ENCODE peak calls at places on chromosome 3, in nine cellular contexts. One of them, this sample, is unnamed.

GRCh38 chr3:138933068-138933668 is 13.8 kb downstream of the FOXL2 start:
- DNase-seq in breast epithelium: no peak
- DNase-seq in mesendoderm: peak; percentile 36
- DNase-seq in left ventricle myocardium superior: no peak
- DNase-seq in posterior vena cava: peak; percentile 17
- DNase-seq in brain microvascular endothelial cell: no peak
- DNase-seq in heart left ventricle: no peak
- DNase-seq in HT1080: no peak
- DNase-seq in testis: no peak
- DNase-seq in this sample: no peak

GRCh38 chr3:88712552-88712951 is 394.9 kb upstream of the EPHA3 start:
- DNase-seq in heart left ventricle: no peak
- DNase-seq in mesendoderm: no peak
- DNase-seq in HT1080: no peak
- DNase-seq in brain microvascular endothelial cell: no peak
- DNase-seq in testis: no peak
- DNase-seq in breast epithelium: no peak
- DNase-seq in posterior vena cava: peak; percentile 18
- DNase-seq in left ventricle myocardium superior: no peak
- DNase-seq in this sample: no peak

GRCh38 chr3:35524851-35525250 is 114.5 kb upstream of the ARPP21 start:
- DNase-seq in heart left ventricle: no peak
- DNase-seq in left ventricle myocardium superior: no peak
- DNase-seq in HT1080: no peak
- DNase-seq in posterior vena cava: no peak
- DNase-seq in mesendoderm: no peak
- DNase-seq in testis: no peak
- DNase-seq in brain microvascular endothelial cell: peak; percentile 29
- DNase-seq in breast epithelium: no peak
- DNase-seq in this sample: no peak

GRCh38 chr3:22887664-22888291 is 315.3 kb upstream of the UBE2E2 start:
- DNase-seq in left ventricle myocardium superior: no peak
- DNase-seq in mesendoderm: peak; percentile 56
- DNase-seq in brain microvascular endothelial cell: peak; percentile 45
- DNase-seq in posterior vena cava: no peak
- DNase-seq in testis: peak; percentile 42
- DNase-seq in HT1080: no peak
- DNase-seq in breast epithelium: no peak
- DNase-seq in heart left ventricle: no peak
- DNase-seq in this sample: peak; percentile 56

GRCh38 chr3:101926594-101927105 is 77.3 kb downstream of the NFKBIZ start:
- DNase-seq in HT1080: peak; percentile 96
- DNase-seq in testis: no peak
- DNase-seq in heart left ventricle: no peak
- DNase-seq in mesendoderm: no peak
- DNase-seq in left ventricle myocardium superior: no peak
- DNase-seq in posterior vena cava: no peak
- DNase-seq in brain microvascular endothelial cell: no peak
- DNase-seq in breast epithelium: peak; percentile 55
- DNase-seq in this sample: no peak

GRCh38 chr3:33437556-33438283 is 2.5 kb downstream of the UBP1 start:
- DNase-seq in breast epithelium: no peak
- DNase-seq in heart left ventricle: peak; percentile 39
- DNase-seq in left ventricle myocardium superior: no peak
- DNase-seq in posterior vena cava: no peak
- DNase-seq in mesendoderm: peak; percentile 73
- DNase-seq in testis: peak; percentile 43
- DNase-seq in brain microvascular endothelial cell: peak; percentile 80
- DNase-seq in HT1080: peak; percentile 51
- DNase-seq in this sample: peak; percentile 65

GRCh38 chr3:39189648-39190269 is 2.6 kb downstream of the XIRP1 start:
- DNase-seq in left ventricle myocardium superior: peak; percentile 64
- DNase-seq in brain microvascular endothelial cell: peak; percentile 54
- DNase-seq in testis: peak; percentile 59
- DNase-seq in HT1080: peak; percentile 63
- DNase-seq in breast epithelium: peak; percentile 65
- DNase-seq in mesendoderm: peak; percentile 89
- DNase-seq in posterior vena cava: no peak
- DNase-seq in heart left ventricle: peak; percentile 80
- DNase-seq in this sample: peak; percentile 91

GRCh38 chr3:19025441-19025840 is 122.9 kb upstream of the KCNH8 start:
- DNase-seq in posterior vena cava: no peak
- DNase-seq in testis: no peak
- DNase-seq in left ventricle myocardium superior: no peak
- DNase-seq in brain microvascular endothelial cell: no peak
- DNase-seq in heart left ventricle: no peak
- DNase-seq in breast epithelium: no peak
- DNase-seq in mesendoderm: no peak
- DNase-seq in HT1080: no peak
- DNase-seq in this sample: no peak

GRCh38 chr3:169562988-169563774 is 100.3 kb downstream of the MECOM start:
- DNase-seq in testis: no peak
- DNase-seq in heart left ventricle: no peak
- DNase-seq in brain microvascular endothelial cell: no peak
- DNase-seq in HT1080: no peak
- DNase-seq in mesendoderm: peak; percentile 34
- DNase-seq in posterior vena cava: no peak
- DNase-seq in breast epithelium: no peak
- DNase-seq in left ventricle myocardium superior: no peak
- DNase-seq in this sample: no peak

GRCh38 chr3:18111702-18112311 is 313.3 kb downstream of the SATB1 start:
- DNase-seq in testis: no peak
- DNase-seq in mesendoderm: no peak
- DNase-seq in left ventricle myocardium superior: peak; percentile 25
- DNase-seq in HT1080: peak; percentile 71
- DNase-seq in heart left ventricle: no peak
- DNase-seq in brain microvascular endothelial cell: no peak
- DNase-seq in breast epithelium: no peak
- DNase-seq in posterior vena cava: no peak
- DNase-seq in this sample: no peak

GRCh38 chr3:49902511-49903345 is 945 bp downstream of the MST1R start:
- DNase-seq in posterior vena cava: no peak
- DNase-seq in heart left ventricle: no peak
- DNase-seq in brain microvascular endothelial cell: no peak
- DNase-seq in mesendoderm: no peak
- DNase-seq in left ventricle myocardium superior: no peak
- DNase-seq in HT1080: no peak
- DNase-seq in breast epithelium: no peak
- DNase-seq in testis: no peak
- DNase-seq in this sample: no peak

GRCh38 chr3:189267981-189268613 is 96.3 kb downstream of the TPRG1 start:
- DNase-seq in heart left ventricle: no peak
- DNase-seq in breast epithelium: no peak
- DNase-seq in HT1080: peak; percentile 53
- DNase-seq in brain microvascular endothelial cell: no peak
- DNase-seq in mesendoderm: peak; percentile 87
- DNase-seq in testis: no peak
- DNase-seq in left ventricle myocardium superior: no peak
- DNase-seq in posterior vena cava: no peak
- DNase-seq in this sample: peak; percentile 51

This sample was measured in endodermal cell.